ENCODE peak calls at places on chromosomes 3 and 15, in eight cellular contexts. R is anterior cingulate cortex; X is nephron progenitor cell; F is effector CD8-positive, alpha-beta T cell; O is spleen; Y is AG08395; J is stimulated activated naive CD8-positive, alpha-beta T cell treated with anti-CD3 and anti-CD28 coated beads, Interleukin-15, Interleukin-2, amounts not matched to agents 100 U/mL and 50 U/mL, for 24 hours; G is GM12865. C is an unnamed sample.

GRCh38 chr3:40309925-40310635 is 573 bp downstream of the EIF1B start:
- DNase-seq in X (peak), F (peak), R (peak), G (peak), O (peak), Y (peak), J (peak), C (no peak)

GRCh38 chr3:29690954-29691353 is 410.1 kb downstream of the RBMS3 start:
- DNase-seq in O (no peak), Y (no peak), X (no peak), R (no peak), F (no peak), G (no peak), J (no peak), C (no peak)

GRCh38 chr15:23866832-23867231 is 179.7 kb upstream of the NDN start:
- DNase-seq in Y (no peak), O (no peak), F (no peak), R (no peak), J (no peak), X (no peak), G (no peak), C (no peak)

GRCh38 chr3:196165850-196166249 is 45.4 kb downstream of the ZDHHC19 start:
- DNase-seq in J (no peak), G (no peak), O (no peak), R (no peak), X (no peak), Y (no peak), F (no peak), C (no peak)

GRCh38 chr3:128584412-128585020 is 66.1 kb downstream of the RPN1 start:
- DNase-seq in Y (peak), R (peak), J (peak), G (peak), X (peak), F (no peak), O (peak), C (peak)

GRCh38 chr3:45084361-45084760 is 58.3 kb downstream of the CLEC3B start:
- DNase-seq in J (no peak), O (no peak), R (no peak), G (no peak), X (no peak), Y (no peak), F (no peak), C (no peak)

GRCh38 chr15:42730536-42730935 is 6.4 kb downstream of the CDAN1 start:
- DNase-seq in G (no peak), F (no peak), X (no peak), R (no peak), Y (no peak), O (no peak), J (no peak), C (no peak)

GRCh38 chr15:39539973-39540558 is 40.8 kb upstream of the THBS1 start:
- DNase-seq in F (no peak), R (no peak), G (no peak), X (no peak), Y (no peak), O (no peak), J (no peak), C (no peak)

GRCh38 chr3:63654246-63654645 is 1.8 kb downstream of the SNTN start:
- DNase-seq in X (no peak), F (no peak), O (no peak), J (no peak), G (no peak), R (no peak), Y (peak), C (no peak)

GRCh38 chr3:31920310-31920709 is 60.8 kb downstream of the OSBPL10 start:
- DNase-seq in X (no peak), Y (no peak), F (no peak), R (no peak), O (no peak), G (no peak), J (no peak), C (no peak)

GRCh38 chr15:83837946-83838571 is 184.1 kb downstream of the ADAMTSL3 start:
- DNase-seq in Y (no peak), J (peak), O (no peak), R (no peak), X (peak), F (no peak), G (peak), C (peak)

GRCh38 chr3:61387817-61388216 is 136.6 kb upstream of the FHIT start:
- DNase-seq in O (no peak), G (no peak), Y (no peak), R (no peak), X (no peak), F (no peak), J (no peak), C (no peak)

GRCh38 chr3:11513817-11514135 is 129.9 kb downstream of the VGLL4 start:
- DNase-seq in J (no peak), Y (no peak), O (no peak), G (no peak), X (no peak), R (no peak), F (no peak), C (no peak)

GRCh38 chr15:91469627-91470567 is 369.8 kb downstream of the SV2B start:
- DNase-seq in J (peak), O (peak), R (no peak), X (no peak), F (no peak), Y (no peak), G (no peak), C (no peak)

GRCh38 chr15:62932436-62932835 is 110.1 kb upstream of the TPM1 start:
- DNase-seq in X (no peak), F (no peak), R (no peak), O (no peak), G (no peak), J (no peak), Y (peak), C (no peak)

GRCh38 chr3:193620650-193621049 is 27.6 kb downstream of the OPA1 start:
- DNase-seq in J (no peak), R (no peak), Y (no peak), F (no peak), G (peak), O (no peak), X (no peak), C (no peak)

GRCh38 chr3:179037361-179037760 is 34.2 kb downstream of the ZMAT3 start:
- DNase-seq in X (no peak), Y (peak), F (no peak), O (peak), J (peak), R (peak), G (no peak), C (peak)

GRCh38 chr15:50222181-50222580 is 40.2 kb downstream of the SLC27A2 start:
- DNase-seq in O (no peak), X (no peak), J (no peak), R (no peak), G (no peak), F (no peak), Y (no peak), C (no peak)

GRCh38 chr3:9862391-9863235 is 17.4 kb downstream of the CIDEC start:
- DNase-seq in G (no peak), X (peak), Y (peak), R (no peak), O (peak), F (no peak), J (peak), C (no peak)

GRCh38 chr3:51968175-51968681 is 974 bp upstream of the PCBP4 start:
- DNase-seq in J (no peak), F (no peak), G (no peak), Y (no peak), X (peak), R (no peak), O (no peak), C (no peak)

GRCh38 chr3:42725454-42725853 is 22.9 kb upstream of the HHATL start:
- DNase-seq in G (no peak), R (no peak), O (no peak), J (no peak), Y (no peak), F (no peak), X (no peak), C (no peak)

GRCh38 chr15:41396111-41396510 is 6.2 kb downstream of the NDUFAF1 start:
- DNase-seq in G (no peak), X (no peak), Y (no peak), O (no peak), J (no peak), R (no peak), F (no peak), C (no peak)

GRCh38 chr15:40263036-40263754 is 19.7 kb downstream of the ANKRD63 start:
- DNase-seq in F (no peak), G (no peak), J (no peak), X (no peak), O (no peak), R (no peak), Y (peak), C (no peak)

GRCh38 chr15:31489801-31490646 is 163.4 kb downstream of the KLF13 start:
- DNase-seq in J (no peak), G (peak), Y (peak), F (peak), X (peak), O (peak), R (no peak), C (no peak)

GRCh38 chr3:156483961-156484787 is 70.7 kb downstream of the SSR3 start:
- DNase-seq in G (peak), R (no peak), F (no peak), Y (peak), O (no peak), X (no peak), J (peak), C (no peak)